ENCODE peak calls at places on chromosomes 7 and 10, in four cellular contexts. H is HCT116, L is GM12878, A is K562. G is an unnamed sample.

GRCh38 chr7:87448427-87448826 is 27.1 kb downstream of the ABCB4 start:
- DNase-seq in A (no peak), H (no peak), L (no peak), G (no peak)

GRCh38 chr7:151570366-151570915 is 50.7 kb upstream of the RHEB start:
- DNase-seq in A (no peak), L (no peak), H (peak), G (no peak)

GRCh38 chr10:91879514-91880170 is 29.6 kb downstream of the FGFBP3 start:
- DNase-seq in H (no peak), A (no peak), L (no peak), G (no peak)

GRCh38 chr10:103667390-103667789 is 173.9 kb downstream of the NEURL1 start:
- DNase-seq in H (no peak), A (peak), L (no peak), G (no peak)

GRCh38 chr7:31099451-31100444 is 47.6 kb downstream of the ADCYAP1R1 start:
- DNase-seq in H (no peak), A (no peak), L (no peak), G (no peak)

GRCh38 chr10:102721954-102722353 is 7.5 kb downstream of the SFXN2 start:
- DNase-seq in L (no peak), H (no peak), A (no peak), G (no peak)

GRCh38 chr7:46603780-46604725 is 683.0 kb upstream of the IGFBP3 start:
- DNase-seq in H (no peak), L (no peak), A (no peak), G (no peak)

GRCh38 chr10:110007171-110007700 is 548 bp upstream of the ADD3 start:
- DNase-seq in L (no peak), A (peak), H (no peak), G (peak)

GRCh38 chr10:66627156-66627555 is 298.7 kb upstream of the LRRTM3 start:
- DNase-seq in A (peak), H (peak), L (no peak), G (peak)

GRCh38 chr10:70672165-70672992 is at the start of gene ADAMTS14:
- DNase-seq in A (peak), L (no peak), H (peak), G (peak)

GRCh38 chr7:35647171-35647574 is 47.8 kb downstream of the HERPUD2 start:
- DNase-seq in L (no peak), H (no peak), A (peak), G (no peak)

GRCh38 chr7:151141281-151141854 is 26.1 kb downstream of the GBX1 start:
- DNase-seq in A (no peak), H (no peak), L (no peak), G (no peak)

GRCh38 chr7:110157631-110158362 is 933.1 kb upstream of the LRRN3 start:
- DNase-seq in L (no peak), H (no peak), A (no peak), G (no peak)

GRCh38 chr7:110156511-110156910 is 934.4 kb upstream of the LRRN3 start:
- DNase-seq in A (no peak), H (no peak), L (no peak), G (no peak)
- TF ChIP-seq REST in A (no peak), H (no peak), L (no peak), G (no peak)

DNA sequence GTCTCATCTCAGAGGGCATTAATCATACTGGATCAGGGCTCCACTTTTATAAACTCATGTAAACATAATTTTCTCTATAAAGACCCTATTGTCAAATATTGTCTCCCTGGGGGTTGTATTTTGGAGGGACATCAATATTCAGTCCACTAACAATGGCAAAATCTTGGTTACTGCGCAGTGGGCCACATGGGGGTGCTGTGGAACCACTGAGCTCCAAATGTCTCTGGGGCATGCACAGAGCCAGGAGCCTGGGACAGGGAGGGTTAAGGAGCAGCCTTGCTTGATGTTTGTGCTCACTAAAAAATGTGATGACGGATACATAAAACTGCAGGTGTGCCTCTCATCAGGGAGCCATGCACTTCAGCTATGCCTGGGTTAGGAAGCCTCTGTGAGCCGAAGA is 62.1 kb upstream of the PRSS58 start:
- DNase-seq in L (no peak), A (peak), H (no peak), G (no peak)
- TF ChIP-seq MAX in L (no peak), A (no peak), H (no peak), G (no peak)

GRCh38 chr10:79910344-79910743 is 38.6 kb downstream of the SFTPD start:
- DNase-seq in A (no peak), L (no peak), H (no peak), G (no peak)

GRCh38 chr10:79905322-79906314 is 43.3 kb downstream of the SFTPD start:
- DNase-seq in L (no peak), A (no peak), H (no peak), G (no peak)

DNA sequence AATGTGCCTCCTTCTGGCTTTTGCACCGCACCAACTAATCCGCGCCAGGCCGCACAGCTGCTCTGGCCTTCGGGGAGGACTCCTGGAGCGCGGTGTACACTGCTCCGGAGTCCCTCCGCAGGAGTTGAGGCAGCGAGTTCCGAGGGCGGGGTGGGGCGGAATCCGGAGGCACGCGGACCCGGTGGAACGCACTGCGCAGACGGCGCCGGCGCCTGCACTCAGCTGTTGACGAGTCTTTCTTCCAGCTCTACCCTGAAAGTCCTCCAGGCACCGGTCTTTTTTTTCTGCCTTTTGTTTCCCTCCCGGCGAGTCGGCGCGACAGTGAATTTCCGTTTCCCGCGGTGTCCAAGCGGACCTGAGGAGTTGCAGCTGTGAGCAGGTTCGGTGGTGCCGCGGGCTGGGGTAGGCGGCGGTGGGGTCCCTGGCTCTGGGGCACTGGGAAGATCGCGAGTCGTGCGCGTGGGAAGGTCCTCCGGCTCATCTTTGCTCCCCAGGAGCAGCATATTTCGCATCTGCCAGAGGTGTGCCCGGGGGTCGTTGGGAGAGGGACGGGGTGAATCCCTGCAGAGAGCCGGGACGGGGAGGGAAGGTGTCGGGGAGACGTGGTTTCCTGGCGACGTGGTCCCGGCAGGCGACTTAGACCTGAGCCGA is 44.1 kb downstream of the SFTPD start:
- DNase-seq in L (no peak), A (peak), H (peak), G (no peak)
- TF ChIP-seq REST in L (no peak), A (no peak), H (no peak), G (no peak)

GRCh38 chr7:24283900-24284698 is at the start of gene NPY:
- DNase-seq in L (no peak), A (no peak), H (no peak), G (no peak)
- TF ChIP-seq MAX in L (no peak), A (no peak), H (no peak), G (no peak)